ENCODE peak calls at places on chromosomes 13 and 19, in four cellular contexts. G, V, X and R are unnamed samples.

GRCh38 chr19:56671613-56671994 is at the start of gene ZNF835:
- DNase-seq in X (peak; percentile 86), V (no peak), G (no peak), R (peak; percentile 96)

GRCh38 chr19:1110809-1111640 is 7.2 kb downstream of the GPX4 start:
- DNase-seq in X (no peak), V (no peak), G (no peak), R (no peak)

GRCh38 chr19:38655148-38655824 is 7.8 kb downstream of the ACTN4 start:
- DNase-seq in G (no peak), X (no peak), V (no peak), R (no peak)

GRCh38 chr13:111858571-111858970 is 208.4 kb upstream of the SOX1 start:
- DNase-seq in X (no peak), G (no peak), V (no peak), R (no peak)

GRCh38 chr19:34818270-34818669 is 45.3 kb upstream of the ZNF599 start:
- DNase-seq in G (no peak), X (no peak), V (no peak), R (no peak)

GRCh38 chr13:46211116-46211515 is 612 bp upstream of the LRRC63 start:
- DNase-seq in G (no peak), X (no peak), V (no peak), R (no peak)

GRCh38 chr13:63025741-63026140 is 1610.1 kb upstream of the PCDH20 start:
- DNase-seq in G (no peak), V (no peak), X (no peak), R (no peak)

GRCh38 chr19:6412111-6412999 is 12.3 kb downstream of the KHSRP start:
- DNase-seq in V (peak; percentile 49), X (peak; percentile 90), G (no peak), R (no peak)

GRCh38 chr13:113109151-113110047 is 3.8 kb downstream of the F7 start:
- DNase-seq in G (no peak), V (no peak), X (peak; percentile 74), R (no peak)

GRCh38 chr13:35475960-35476943 is at the start of gene MAB21L1:
- DNase-seq in V (no peak), X (peak; percentile 59), G (no peak), R (no peak)

GRCh38 chr13:76813874-76814273 is 72.3 kb downstream of the KCTD12 start:
- DNase-seq in X (no peak), V (peak; percentile 15), G (no peak), R (no peak)

GRCh38 chr19:8473652-8474476 is 28.6 kb downstream of the PRAM1 start:
- DNase-seq in G (peak; percentile 45), X (no peak), V (no peak), R (no peak)

GRCh38 chr19:13100031-13100588 is 2.5 kb downstream of the LYL1 start:
- DNase-seq in X (no peak), V (no peak), G (peak; percentile 78), R (no peak)

GRCh38 chr13:105471683-105472082 is 1063.8 kb downstream of the EFNB2 start:
- DNase-seq in V (no peak), X (no peak), G (no peak), R (no peak)

GRCh38 chr13:95343944-95344343 is 42.7 kb upstream of the ABCC4 start:
- DNase-seq in G (no peak), X (no peak), V (no peak), R (no peak)

GRCh38 chr13:25167349-25167748 is 4.7 kb downstream of the AMER2 start:
- DNase-seq in V (no peak), X (no peak), G (no peak), R (no peak)

GRCh38 chr19:5932146-5932545 is 18.1 kb downstream of the CAPS start:
- DNase-seq in X (no peak), V (no peak), G (no peak), R (no peak)

GRCh38 chr13:99322297-99323103 is 15.3 kb upstream of the GPR183 start:
- DNase-seq in X (no peak), G (peak; percentile 85), V (no peak), R (no peak)

DNA sequence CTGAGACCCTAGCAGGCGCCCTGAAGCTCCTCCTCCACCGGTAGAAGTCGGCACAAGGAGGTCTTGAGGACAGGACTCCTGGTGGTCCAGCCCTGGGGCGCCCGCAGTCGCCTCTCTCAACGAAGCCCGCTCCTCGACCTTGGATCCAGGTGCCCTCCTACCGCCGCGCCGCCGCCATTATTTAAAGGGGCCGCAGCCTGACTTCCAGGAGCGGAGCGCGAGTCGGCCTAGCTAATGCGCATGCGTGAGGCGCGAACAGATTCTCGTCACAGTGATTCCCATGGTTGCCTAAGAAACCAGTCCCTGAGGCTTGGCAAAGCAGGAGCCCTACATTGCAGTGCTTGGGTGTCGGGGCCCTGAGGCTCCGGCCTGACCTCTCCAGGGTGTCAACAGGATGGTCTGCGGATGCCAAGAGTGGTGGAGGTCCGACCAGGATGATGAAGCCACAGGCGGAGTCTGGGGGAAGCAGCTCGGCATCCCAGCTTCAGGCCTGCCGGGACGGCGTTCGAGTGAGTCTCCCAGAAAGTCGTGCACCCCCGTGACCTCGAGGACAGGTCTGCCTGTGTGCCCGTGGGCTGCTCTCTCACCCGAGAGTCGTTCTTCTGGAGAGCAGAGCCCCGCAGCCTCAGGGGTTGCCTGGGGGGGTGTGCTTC is 66.0 kb upstream of the ZNF420 start:
- DNase-seq in V (no peak), G (no peak), X (no peak), R (no peak)
- H3K9me3 ChIP-seq in V (peaks cover 99% of the 10 kb centered on the region), G (peaks cover 3% of the 10 kb centered on the region), X (peaks cover 100% of the 10 kb centered on the region), R (peaks cover 19% of the 10 kb centered on the region)

GRCh38 chr19:32748948-32749347 is 29.4 kb downstream of the TDRD12 start:
- DNase-seq in V (no peak), G (no peak), X (peak; percentile 33), R (no peak)

GRCh38 chr19:32750441-32751055 is 31.0 kb downstream of the TDRD12 start:
- DNase-seq in V (no peak), G (no peak), X (no peak), R (no peak)

GRCh38 chr19:32749361-32749760 is 29.8 kb downstream of the TDRD12 start:
- DNase-seq in X (no peak), V (no peak), G (no peak), R (no peak)

GRCh38 chr19:32751066-32751465 is 31.5 kb downstream of the TDRD12 start:
- DNase-seq in G (no peak), X (no peak), V (no peak), R (no peak)

DNA sequence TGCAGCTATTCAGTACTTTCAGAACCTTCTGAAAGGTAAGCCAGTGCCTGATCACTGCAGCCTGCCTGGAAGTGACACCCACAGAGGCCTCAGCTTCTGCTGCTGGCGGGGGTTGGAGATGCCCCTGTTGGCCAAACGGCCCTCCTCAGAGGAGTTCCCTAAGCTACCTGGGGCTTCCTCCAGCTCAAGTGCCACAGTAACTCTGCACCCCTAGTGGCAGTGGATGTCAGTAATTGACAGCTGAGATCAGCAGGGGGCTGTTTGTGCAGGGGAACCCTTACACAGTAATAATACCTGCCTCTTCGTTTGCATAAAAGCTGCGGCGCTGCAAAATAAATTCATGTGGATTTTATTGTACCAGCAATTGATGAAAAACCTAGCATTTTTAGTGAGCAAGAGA is 28.9 kb downstream of the TDRD12 start:
- DNase-seq in X (peak; percentile 44), G (no peak), V (peak; percentile 12), R (no peak)
- TF ChIP-seq SUZ12 in X (no peak), G (no peak), V (no peak), R (no peak)

DNA sequence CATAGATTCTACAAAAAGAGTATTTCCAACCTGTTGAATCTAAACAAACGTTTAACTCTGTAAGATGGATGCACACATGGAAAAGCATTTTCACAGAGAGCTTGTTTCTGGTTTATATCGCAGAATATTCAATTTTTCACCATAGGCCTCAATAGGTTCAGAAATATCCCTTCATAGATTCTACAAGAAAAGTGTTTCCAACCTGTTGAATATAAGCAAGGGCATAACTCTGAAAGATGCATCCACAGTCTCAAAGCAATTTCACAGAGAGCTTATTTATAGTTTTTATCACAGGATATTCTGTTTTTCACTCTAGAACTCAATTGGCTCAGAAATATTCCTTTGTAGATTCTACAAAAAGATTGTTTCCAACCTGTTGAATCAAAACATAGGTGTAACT is 1483.6 kb downstream of the UQCRFS1 start:
- DNase-seq in X (no peak), V (no peak), G (no peak), R (no peak)
- H3K9me3 ChIP-seq in X (peaks cover 64% of the 10 kb centered on the region), V (peaks cover 61% of the 10 kb centered on the region), G (no peaks in the 10 kb centered on the region), R (peaks cover 43% of the 10 kb centered on the region)

DNA sequence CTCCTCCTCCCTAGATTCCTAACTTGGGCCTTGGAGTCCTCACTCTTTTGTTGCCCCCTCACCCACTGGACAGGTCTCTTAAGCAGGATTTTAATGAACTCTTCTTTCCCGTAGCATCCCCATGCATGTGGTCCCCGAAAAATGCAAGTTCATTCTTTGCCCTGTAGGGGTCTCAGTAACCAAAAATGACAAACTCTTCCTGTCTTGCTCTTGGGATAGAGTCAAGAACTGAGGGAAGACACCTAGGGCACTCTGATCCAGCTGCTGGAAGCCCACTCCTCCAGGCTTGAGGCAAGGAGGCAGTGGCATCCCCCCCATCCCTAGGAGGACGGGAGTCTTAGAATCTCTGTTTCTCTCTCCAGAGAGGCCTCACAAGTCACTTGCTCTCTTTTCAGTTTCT is 987.0 kb downstream of the DIAPH3 start:
- DNase-seq in V (peak; percentile 9), G (no peak), X (no peak), R (no peak)
- TF ChIP-seq SUZ12 in V (no peak), G (no peak), X (no peak), R (no peak)